ENCODE peak calls at places on chromosomes 12 and 14, in five cellular contexts. N is stomach; L is CD8-positive, alpha-beta T cell; Y is CD4-positive, CD25-positive, alpha-beta regulatory T cell; M is ovary. K is an unnamed sample.

GRCh38 chr12:106195638-106196037 is 52.2 kb downstream of the CKAP4 start:
- DNase-seq in N (peak; percentile 26), L (no peak), Y (no peak), M (peak; percentile 46), K (peak; percentile 87)

GRCh38 chr12:106135781-106136180 is 3.0 kb downstream of the NUAK1 start:
- DNase-seq in N (no peak), L (no peak), Y (no peak), M (no peak), K (no peak)

GRCh38 chr12:51323966-51324895 is at the start of gene BIN2:
- DNase-seq in N (peak; percentile 56), L (peak; percentile 92), Y (peak; percentile 93), M (no peak), K (no peak)

GRCh38 chr12:75724913-75725312 is 213.5 kb upstream of the KRR1 start:
- DNase-seq in N (no peak), L (no peak), Y (no peak), M (no peak), K (no peak)

GRCh38 chr12:108498136-108498535 is 16.9 kb upstream of the FICD start:
- DNase-seq in N (no peak), L (no peak), Y (no peak), M (no peak), K (no peak)

GRCh38 chr12:130286041-130286440 is 51.6 kb upstream of the PIWIL1 start:
- DNase-seq in N (no peak), L (no peak), Y (no peak), M (no peak), K (no peak)

GRCh38 chr14:67239582-67239981 is 1.7 kb upstream of the PALS1 start:
- DNase-seq in N (no peak), L (no peak), Y (no peak), M (peak; percentile 21), K (no peak)

GRCh38 chr12:95762123-95762785 is 28.3 kb downstream of the NTN4 start:
- DNase-seq in N (peak; percentile 47), L (no peak), Y (no peak), M (no peak), K (no peak)

GRCh38 chr14:51552768-51553426 is 98.8 kb upstream of the FRMD6 start:
- DNase-seq in N (no peak), L (no peak), Y (no peak), M (no peak), K (no peak)

GRCh38 chr12:125132698-125133400 is 67.6 kb downstream of the AACS start:
- DNase-seq in N (no peak), L (no peak), Y (no peak), M (no peak), K (no peak)

GRCh38 chr12:76830456-76830855 is 48.4 kb downstream of the CSRP2 start:
- DNase-seq in N (no peak), L (no peak), Y (no peak), M (no peak), K (no peak)

GRCh38 chr12:42648061-42648460 is 58.5 kb upstream of the PRICKLE1 start:
- DNase-seq in N (no peak), L (no peak), Y (no peak), M (no peak), K (no peak)

GRCh38 chr12:104752883-104753282 is 205.2 kb downstream of the SLC41A2 start:
- DNase-seq in N (no peak), L (no peak), Y (no peak), M (no peak), K (no peak)

GRCh38 chr14:92635896-92636295 is 112.5 kb downstream of the LGMN start:
- DNase-seq in N (no peak), L (no peak), Y (no peak), M (no peak), K (no peak)

GRCh38 chr14:71753126-71753830 is 179.0 kb upstream of the RGS6 start:
- DNase-seq in N (peak; percentile 88), L (peak; percentile 81), Y (peak; percentile 62), M (peak; percentile 92), K (peak; percentile 92)

GRCh38 chr12:121432740-121433476 is 33.0 kb downstream of the RNF34 start:
- DNase-seq in N (no peak), L (peak; percentile 46), Y (no peak), M (no peak), K (no peak)

GRCh38 chr14:34507459-34507858 is 32.0 kb downstream of the EAPP start:
- DNase-seq in N (no peak), L (no peak), Y (no peak), M (no peak), K (no peak)

GRCh38 chr14:102985665-102986064 is 63.2 kb downstream of the AMN start:
- DNase-seq in N (no peak), L (no peak), Y (no peak), M (no peak), K (no peak)

GRCh38 chr12:89451876-89452275 is 72.7 kb downstream of the GALNT4 start:
- DNase-seq in N (no peak), L (no peak), Y (no peak), M (peak; percentile 24), K (no peak)
- H3K27ac ChIP-seq in N (peak overlapping the region; percentile 77), L (no peak overlapping the region), Y (no peak overlapping the region), M (no peak overlapping the region), K (peak overlapping the region; percentile 78)

GRCh38 chr12:22287776-22288621 is 46.5 kb downstream of the ST8SIA1 start:
- DNase-seq in N (no peak), L (no peak), Y (peak; percentile 30), M (no peak), K (no peak)

GRCh38 chr12:22285871-22286270 is 48.6 kb downstream of the ST8SIA1 start:
- DNase-seq in N (no peak), L (no peak), Y (no peak), M (no peak), K (no peak)

GRCh38 chr12:22287056-22287455 is 47.5 kb downstream of the ST8SIA1 start:
- DNase-seq in N (no peak), L (no peak), Y (no peak), M (no peak), K (no peak)

GRCh38 chr12:22284871-22285270 is 49.6 kb downstream of the ST8SIA1 start:
- DNase-seq in N (no peak), L (no peak), Y (no peak), M (no peak), K (no peak)

DNA sequence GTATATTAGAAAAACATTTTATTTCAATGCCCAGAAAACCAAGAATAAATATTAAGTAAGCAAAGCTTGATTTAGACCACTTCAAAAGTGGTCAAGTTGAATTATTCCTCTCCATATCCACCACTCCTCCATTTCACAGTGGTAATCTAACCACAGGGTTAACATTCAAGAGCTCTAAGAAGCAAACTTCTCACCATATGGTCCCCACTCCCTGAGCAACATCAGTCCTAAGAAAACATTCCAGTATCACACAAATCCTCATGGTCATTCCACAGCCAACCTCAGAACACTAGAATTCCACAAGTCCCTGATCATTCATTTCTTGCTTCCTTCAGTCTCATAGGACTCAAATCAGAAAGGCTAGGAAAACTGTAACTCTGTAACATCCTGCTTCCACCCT is 47.9 kb downstream of the ST8SIA1 start:
- DNase-seq in N (no peak), L (no peak), Y (no peak), M (no peak), K (no peak)
- H3K27ac ChIP-seq in N (no peak overlapping the region), L (no peak overlapping the region), Y (no peak overlapping the region), M (no peak overlapping the region), K (no peak overlapping the region)

DNA sequence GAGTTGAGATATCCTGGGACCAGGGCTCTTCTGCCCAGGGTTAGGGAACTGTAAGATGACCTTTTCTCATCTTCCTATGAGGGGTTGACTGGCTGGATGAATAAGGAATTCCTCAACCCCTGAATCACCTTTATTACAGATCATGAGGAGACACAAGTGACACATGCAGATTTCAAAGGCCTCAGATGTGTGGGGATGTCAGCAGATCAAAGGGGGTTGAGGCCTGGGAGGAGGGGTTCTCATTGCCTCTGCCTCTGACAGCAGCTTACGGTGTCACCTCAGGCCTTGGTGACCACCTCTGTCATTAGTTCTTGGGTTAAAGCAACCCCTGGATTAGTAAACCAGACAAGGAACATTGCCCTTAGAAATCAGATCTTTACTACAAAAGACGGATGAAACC is 2.1 kb upstream of the KRT72 start:
- DNase-seq in N (no peak), L (peak; percentile 55), Y (no peak), M (no peak), K (no peak)
- H3K27ac ChIP-seq in N (no peak overlapping the region), L (no peak overlapping the region), Y (no peak overlapping the region), M (no peak overlapping the region), K (no peak overlapping the region)

DNA sequence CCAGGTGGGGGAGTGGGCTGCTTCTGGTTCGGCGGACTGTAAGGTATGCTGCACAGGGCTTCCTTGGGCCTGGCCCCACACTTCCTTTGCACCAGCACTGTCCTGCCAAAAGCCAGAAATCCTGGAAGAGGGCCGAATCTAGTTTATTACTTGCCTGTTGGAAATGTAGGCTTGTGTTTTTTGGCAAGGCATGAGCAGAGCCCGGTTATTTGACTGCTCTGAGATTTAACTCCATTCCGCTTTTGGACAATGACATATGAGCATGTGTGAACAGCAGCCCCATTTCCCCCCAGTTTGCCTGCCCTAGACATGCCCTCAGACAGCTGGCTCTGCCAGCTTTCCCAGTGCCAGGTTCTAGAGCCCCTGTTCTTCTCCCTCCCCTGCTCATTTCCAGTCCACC is 86.6 kb downstream of the BORCS5 start:
- DNase-seq in N (peak; percentile 49), L (no peak), Y (no peak), M (peak; percentile 24), K (peak; percentile 78)
- H3K27ac ChIP-seq in N (peak overlapping the region; percentile 78), L (peak overlapping the region; percentile 66), Y (peak overlapping the region; percentile 91), M (peak overlapping the region; percentile 5), K (peak overlapping the region; percentile 80)

GRCh38 chr12:132593938-132594358 is 16.4 kb downstream of the LRCOL1 start:
- DNase-seq in N (peak; percentile 95), L (no peak), Y (peak; percentile 48), M (peak; percentile 81), K (no peak)
- H3K27ac ChIP-seq in N (peak overlapping the region; percentile 13), L (no peak overlapping the region), Y (no peak overlapping the region), M (no peak overlapping the region), K (no peak overlapping the region)

DNA sequence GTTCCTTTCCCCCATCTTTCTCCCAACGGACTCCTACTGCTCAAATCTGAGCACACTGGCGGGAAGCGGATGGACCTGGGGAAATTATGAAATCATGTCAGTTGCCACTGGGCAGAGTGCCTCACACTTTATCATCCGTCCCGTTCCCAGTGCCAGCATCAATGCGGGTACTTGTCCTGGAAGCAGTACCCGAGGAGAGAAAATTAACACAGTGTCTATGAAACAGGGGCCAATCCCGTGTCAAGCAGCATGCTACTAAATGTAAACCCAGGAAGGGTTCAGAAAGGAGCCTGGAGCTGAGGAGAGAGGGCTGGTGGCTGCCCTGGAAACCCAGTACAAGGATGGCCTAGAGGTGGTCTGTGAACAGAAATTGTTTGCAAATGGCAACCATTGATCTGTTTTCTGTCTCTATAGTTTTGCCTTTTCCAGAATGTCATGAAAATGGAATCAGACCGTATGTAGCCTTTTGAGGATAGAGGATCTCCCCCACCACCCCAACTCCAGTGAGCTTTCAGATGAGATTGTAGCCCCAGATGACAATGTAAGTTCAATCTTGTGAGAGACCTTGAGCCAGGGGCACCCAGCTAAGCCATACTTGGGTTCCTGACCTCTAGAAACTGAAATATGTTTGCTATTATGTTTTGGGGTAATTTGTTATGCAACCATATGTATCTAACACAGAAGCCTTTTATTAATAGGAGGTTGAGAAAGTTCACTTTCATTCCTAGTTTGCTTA is 948 bp upstream of the CDKL1 start:
- DNase-seq in N (no peak), L (no peak), Y (no peak), M (no peak), K (no peak)
- H3K27ac ChIP-seq in N (peak overlapping the region; percentile 90), L (no peak overlapping the region), Y (no peak overlapping the region), M (no peak overlapping the region), K (no peak overlapping the region)